ENCODE peak calls at places on chromosomes 11 and 22, in six cellular contexts. H is astrocyte of the cerebellum, K is spleen, T is AG09309, L is astrocyte of the spinal cord, X is adrenal gland. G is an unnamed sample.
A peak's percentile ranks its signal among the peaks of the same experiment; 100 is the strongest.

GRCh38 chr22:29748248-29748893 is 18.4 kb downstream of the ZMAT5 start:
- DNase-seq in H (no peak), K (no peak), T (no peak), L (no peak), X (no peak), G (no peak)

GRCh38 chr22:37904572-37905533 is 1.2 kb upstream of the MICALL1 start:
- DNase-seq in H (peak; percentile 88), K (no peak), T (peak; percentile 90), L (peak; percentile 98), X (peak; percentile 43), G (peak; percentile 99)

GRCh38 chr22:49930596-49931412 is 12.4 kb downstream of the CRELD2 start:
- DNase-seq in H (no peak), K (no peak), T (peak; percentile 24), L (peak; percentile 43), X (peak; percentile 68), G (no peak)

GRCh38 chr11:21814169-21814568 is 378.7 kb upstream of the ANO5 start:
- DNase-seq in H (no peak), K (no peak), T (no peak), L (peak; percentile 1), X (no peak), G (no peak)

GRCh38 chr11:61349189-61349751 is 12.4 kb downstream of the CYB561A3 start:
- DNase-seq in H (no peak), K (peak; percentile 77), T (no peak), L (no peak), X (peak; percentile 58), G (peak; percentile 75)

GRCh38 chr11:120964857-120965256 is 59.0 kb upstream of the TBCEL start:
- DNase-seq in H (peak; percentile 12), K (no peak), T (no peak), L (peak; percentile 18), X (no peak), G (no peak)

GRCh38 chr11:129731316-129731715 is 84.3 kb upstream of the TMEM45B start:
- DNase-seq in H (no peak), K (no peak), T (no peak), L (no peak), X (peak; percentile 35), G (no peak)

GRCh38 chr22:30340911-30341685 is 14.4 kb upstream of the TBC1D10A start:
- DNase-seq in H (no peak), K (peak; percentile 85), T (no peak), L (no peak), X (peak; percentile 53), G (no peak)

GRCh38 chr11:130514316-130514715 is 65.9 kb downstream of the ADAMTS15 start:
- DNase-seq in H (peak; percentile 73), K (no peak), T (peak; percentile 27), L (peak; percentile 70), X (no peak), G (no peak)

GRCh38 chr11:69841859-69842698 is 22.9 kb upstream of the FGF3 start:
- DNase-seq in H (no peak), K (peak; percentile 56), T (no peak), L (no peak), X (no peak), G (peak; percentile 10)

GRCh38 chr11:83645561-83645960 is 359.4 kb upstream of the CCDC90B start:
- DNase-seq in H (no peak), K (no peak), T (no peak), L (no peak), X (no peak), G (no peak)

GRCh38 chr22:40671796-40672360 is 7.4 kb upstream of the MCHR1 start:
- DNase-seq in H (no peak), K (no peak), T (no peak), L (no peak), X (no peak), G (no peak)

GRCh38 chr11:102186836-102187235 is 76.6 kb downstream of the YAP1 start:
- DNase-seq in H (no peak), K (no peak), T (no peak), L (peak; percentile 62), X (no peak), G (no peak)

DNA sequence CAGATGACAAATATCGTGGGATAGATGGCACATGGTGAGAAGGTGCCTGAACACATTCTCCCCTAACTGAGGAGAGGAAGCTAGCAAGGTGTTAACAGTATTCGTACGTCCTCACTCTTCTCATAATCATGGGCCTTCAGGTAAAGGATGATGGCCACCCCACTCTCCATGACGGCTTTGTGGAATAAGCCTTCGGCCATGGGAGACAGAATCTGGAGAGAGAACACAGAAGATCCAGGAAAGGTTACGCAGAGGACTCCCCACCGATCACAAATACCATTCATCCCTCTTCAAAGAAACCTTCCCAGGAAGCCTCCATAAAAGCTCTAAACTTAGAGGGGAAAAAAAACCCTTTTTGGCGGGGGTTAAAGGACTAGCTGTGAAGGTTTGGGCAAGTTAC is 189.9 kb downstream of the BCR start:
- DNase-seq in H (no peak), K (no peak), T (no peak), L (no peak), X (no peak), G (no peak)
- H3K4me3 ChIP-seq in H (no peak overlapping the region), K (no peak overlapping the region), T (no peak overlapping the region), L (no peak overlapping the region), X (no peak overlapping the region), G (no peak overlapping the region)

DNA sequence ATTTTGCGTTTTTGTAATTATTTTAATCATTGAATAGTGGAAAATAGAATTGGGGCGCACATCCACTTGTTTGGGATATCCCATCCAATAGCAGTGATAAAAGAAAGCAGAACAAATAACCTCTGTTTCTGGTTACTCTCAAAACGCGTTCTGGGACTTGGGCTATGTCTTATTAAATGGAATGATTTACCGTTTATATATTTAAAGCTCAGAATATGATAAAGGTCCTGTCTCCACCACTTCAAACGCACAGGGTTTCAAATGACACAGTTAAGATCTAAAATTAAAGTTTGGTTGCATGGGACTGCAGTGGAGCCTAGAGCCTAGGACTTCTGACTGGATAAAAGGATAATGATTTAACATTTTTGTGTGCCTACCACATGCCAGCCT is 2.3 kb upstream of the HSPA8 start:
- DNase-seq in H (no peak), K (no peak), T (no peak), L (no peak), X (no peak), G (peak; percentile 65)
- H3K4me3 ChIP-seq in H (no peak overlapping the region), K (no peak overlapping the region), T (no peak overlapping the region), L (no peak overlapping the region), X (peak overlapping the region; percentile 88), G (peak overlapping the region; percentile 97)

GRCh38 chr11:123700774-123701173 is 40.7 kb downstream of the ZNF202 start:
- DNase-seq in H (no peak), K (no peak), T (no peak), L (no peak), X (no peak), G (no peak)

GRCh38 chr11:123707606-123708205 is 33.8 kb downstream of the ZNF202 start:
- DNase-seq in H (peak; percentile 34), K (no peak), T (no peak), L (peak; percentile 63), X (peak; percentile 66), G (peak; percentile 80)

GRCh38 chr11:123702137-123702536 is 39.3 kb downstream of the ZNF202 start:
- DNase-seq in H (no peak), K (no peak), T (no peak), L (no peak), X (no peak), G (peak; percentile 48)

GRCh38 chr11:123707206-123707605 is 34.3 kb downstream of the ZNF202 start:
- DNase-seq in H (no peak), K (no peak), T (no peak), L (no peak), X (no peak), G (no peak)

DNA sequence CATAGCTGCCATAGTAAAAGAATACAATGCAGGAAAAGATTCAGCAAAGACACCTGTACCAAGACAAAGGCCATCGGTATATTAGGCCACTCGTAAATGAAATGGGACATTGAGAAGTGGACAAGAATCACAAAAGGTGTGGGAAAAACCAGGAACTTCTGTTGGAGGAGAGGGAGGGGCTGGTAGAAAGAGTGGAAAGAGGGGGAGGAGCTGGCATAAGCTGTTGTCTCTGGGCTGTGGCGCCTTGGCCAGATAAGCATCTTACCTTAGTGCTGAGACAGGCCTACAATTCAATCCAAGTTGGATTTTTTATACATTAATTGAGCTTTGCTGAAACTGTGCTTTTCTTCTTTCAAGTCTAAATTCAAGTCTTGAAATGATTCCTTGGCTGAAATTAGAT is 37.1 kb downstream of the ZNF202 start:
- DNase-seq in H (no peak), K (no peak), T (no peak), L (no peak), X (no peak), G (no peak)
- H3K4me3 ChIP-seq in H (no peak overlapping the region), K (no peak overlapping the region), T (no peak overlapping the region), L (no peak overlapping the region), X (no peak overlapping the region), G (no peak overlapping the region)

GRCh38 chr11:75403037-75403436 is 3.7 kb downstream of the RPS3 start:
- DNase-seq in H (no peak), K (no peak), T (no peak), L (no peak), X (no peak), G (no peak)
- H3K4me3 ChIP-seq in H (no peak overlapping the region), K (no peak overlapping the region), T (no peak overlapping the region), L (no peak overlapping the region), X (no peak overlapping the region), G (no peak overlapping the region)

DNA sequence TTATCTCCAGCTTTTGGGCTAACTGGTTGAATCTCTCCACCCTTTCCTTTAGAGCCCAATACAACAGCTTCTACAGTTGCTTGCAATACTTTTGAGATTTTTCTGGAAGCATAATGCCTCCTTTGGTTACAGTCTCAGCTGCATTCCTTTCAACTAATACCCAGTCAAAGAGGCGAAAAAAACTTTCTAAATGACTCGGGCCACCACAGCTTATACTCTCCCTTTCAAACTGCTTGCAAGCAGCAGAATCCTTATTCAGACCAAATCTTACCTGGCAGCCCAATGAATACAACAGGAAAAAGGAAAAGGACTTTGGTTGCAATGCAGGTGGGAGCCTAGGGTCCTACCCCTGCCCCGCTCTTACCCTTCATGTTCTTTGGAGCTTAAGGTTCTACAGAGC is 15.8 kb downstream of the JAML start:
- DNase-seq in H (no peak), K (no peak), T (no peak), L (no peak), X (no peak), G (no peak)
- H3K4me3 ChIP-seq in H (no peak overlapping the region), K (no peak overlapping the region), T (no peak overlapping the region), L (no peak overlapping the region), X (no peak overlapping the region), G (no peak overlapping the region)

DNA sequence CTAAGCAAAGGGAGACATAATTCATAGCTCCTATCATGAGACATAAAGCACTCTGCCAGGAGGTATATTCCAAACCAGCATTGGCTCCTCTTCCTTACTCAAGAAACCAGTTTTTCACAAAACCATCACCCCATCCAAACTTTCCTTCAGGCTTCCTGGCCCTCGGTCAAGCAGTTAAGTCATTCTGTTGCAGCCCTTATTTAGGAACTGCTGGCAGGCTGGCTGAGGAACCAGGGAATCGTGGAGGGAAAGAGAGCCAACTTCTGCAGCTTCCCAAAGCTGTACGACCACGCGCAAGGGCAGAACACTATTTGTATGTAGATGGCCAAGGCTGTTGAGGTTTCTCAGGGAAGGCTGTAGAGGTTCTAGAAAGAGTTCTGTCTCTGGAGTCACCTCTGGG is 669 bp downstream of the IFT46 start:
- DNase-seq in H (no peak), K (no peak), T (no peak), L (no peak), X (no peak), G (peak; percentile 84)
- H3K4me3 ChIP-seq in H (peak overlapping the region; percentile 55), K (peak overlapping the region; percentile 57), T (peak overlapping the region; percentile 64), L (peak overlapping the region; percentile 71), X (peak overlapping the region; percentile 48), G (peak overlapping the region; percentile 87)

GRCh38 chr11:7775689-7776088 is 21.1 kb downstream of the OR5P2 start:
- DNase-seq in H (no peak), K (no peak), T (no peak), L (no peak), X (no peak), G (peak; percentile 5)
- H3K4me3 ChIP-seq in H (no peak overlapping the region), K (no peak overlapping the region), T (no peak overlapping the region), L (no peak overlapping the region), X (no peak overlapping the region), G (no peak overlapping the region)

G was measured in osteoblast.